ENCODE peak calls at places on chromosomes 3 and 15, in ten cellular contexts. Q is iPS DF 6.9; Z is fibroblast of lung; T is ovary; Y is MM.1S; B is CD8-positive, alpha-beta T cell; H is breast epithelium; F is heart right ventricle; I is sigmoid colon; M is CD8-positive, alpha-beta memory T cell. D is an unnamed sample.
A peak's percentile ranks its signal among the peaks of the same experiment; 100 is the strongest.

GRCh38 chr3:143464850-143465249 is 345.3 kb downstream of the CHST2 start:
- DNase-seq in Q (no peak), Z (peak; percentile 20), T (no peak), Y (no peak), B (no peak), H (no peak), F (no peak), I (no peak), M (no peak), D (no peak)

GRCh38 chr15:57548835-57549234 is 42.9 kb upstream of the MYZAP start:
- DNase-seq in Q (no peak), Z (no peak), T (no peak), Y (no peak), B (no peak), H (no peak), F (no peak), I (no peak), M (no peak), D (no peak)

GRCh38 chr3:19046440-19046839 is 101.9 kb upstream of the KCNH8 start:
- DNase-seq in Q (no peak), Z (no peak), T (no peak), Y (peak; percentile 21), B (no peak), H (no peak), F (no peak), I (no peak), M (no peak), D (no peak)

GRCh38 chr3:151452346-151452745 is 8.5 kb downstream of the IGSF10 start:
- DNase-seq in Q (no peak), Z (no peak), T (no peak), Y (no peak), B (no peak), H (no peak), F (no peak), I (no peak), M (no peak), D (no peak)

GRCh38 chr3:169822540-169822939 is 9.8 kb upstream of the LRRC34 start:
- DNase-seq in Q (no peak), Z (no peak), T (no peak), Y (no peak), B (no peak), H (no peak), F (no peak), I (no peak), M (no peak), D (no peak)

GRCh38 chr3:60010778-60011177 is 961.0 kb upstream of the CFAP20DC start:
- DNase-seq in Q (no peak), Z (no peak), T (no peak), Y (peak; percentile 89), B (peak; percentile 48), H (no peak), F (no peak), I (no peak), M (peak; percentile 82), D (no peak)

GRCh38 chr3:68007621-68008226 is 353.3 kb upstream of the SUCLG2 start:
- DNase-seq in Q (no peak), Z (no peak), T (no peak), Y (no peak), B (peak; percentile 12), H (no peak), F (no peak), I (no peak), M (peak; percentile 21), D (no peak)

GRCh38 chr3:115068799-115069198 is 78.3 kb downstream of the ZBTB20 start:
- DNase-seq in Q (no peak), Z (no peak), T (no peak), Y (no peak), B (no peak), H (no peak), F (no peak), I (no peak), M (no peak), D (no peak)

GRCh38 chr3:37955918-37956317 is 34.7 kb upstream of the VILL start:
- DNase-seq in Q (no peak), Z (no peak), T (no peak), Y (no peak), B (no peak), H (no peak), F (no peak), I (no peak), M (no peak), D (no peak)

GRCh38 chr15:88509321-88509720 is 37.2 kb downstream of the DET1 start:
- DNase-seq in Q (no peak), Z (no peak), T (no peak), Y (peak; percentile 73), B (no peak), H (no peak), F (no peak), I (no peak), M (no peak), D (no peak)

GRCh38 chr15:60733196-60733595 is 254.3 kb upstream of the ICE2 start:
- DNase-seq in Q (no peak), Z (no peak), T (no peak), Y (no peak), B (no peak), H (no peak), F (no peak), I (no peak), M (no peak), D (no peak)

GRCh38 chr3:98985406-98985805 is 83.9 kb upstream of the DCBLD2 start:
- DNase-seq in Q (no peak), Z (peak; percentile 61), T (no peak), Y (no peak), B (no peak), H (no peak), F (no peak), I (no peak), M (no peak), D (no peak)

GRCh38 chr3:125280966-125281365 is 68.4 kb upstream of the SLC12A8 start:
- DNase-seq in Q (no peak), Z (peak; percentile 56), T (no peak), Y (no peak), B (no peak), H (no peak), F (no peak), I (no peak), M (no peak), D (no peak)

GRCh38 chr15:92809880-92810361 is 90.2 kb upstream of the CHD2 start:
- DNase-seq in Q (no peak), Z (peak; percentile 61), T (peak; percentile 47), Y (peak; percentile 74), B (no peak), H (no peak), F (no peak), I (peak; percentile 80), M (peak; percentile 26), D (no peak)

GRCh38 chr15:25901841-25902610 is 38.9 kb upstream of the ATP10A start:
- DNase-seq in Q (no peak), Z (no peak), T (no peak), Y (no peak), B (no peak), H (no peak), F (no peak), I (no peak), M (no peak), D (no peak)

GRCh38 chr3:151955356-151955755 is 81.9 kb downstream of the SUCNR1 start:
- DNase-seq in Q (no peak), Z (no peak), T (no peak), Y (no peak), B (no peak), H (no peak), F (no peak), I (no peak), M (no peak), D (no peak)

GRCh38 chr3:109977903-109978302 is 640.6 kb upstream of the DPPA4 start:
- DNase-seq in Q (no peak), Z (no peak), T (no peak), Y (no peak), B (no peak), H (no peak), F (no peak), I (no peak), M (no peak), D (no peak)

GRCh38 chr3:45098315-45098714 is 47.9 kb downstream of the CDCP1 start:
- DNase-seq in Q (no peak), Z (peak; percentile 47), T (no peak), Y (no peak), B (no peak), H (no peak), F (no peak), I (no peak), M (no peak), D (no peak)

GRCh38 chr3:81579744-81580143 is 181.7 kb downstream of the GBE1 start:
- DNase-seq in Q (no peak), Z (no peak), T (no peak), Y (no peak), B (no peak), H (no peak), F (no peak), I (no peak), M (no peak), D (no peak)
- H3K4me3 ChIP-seq in Q (no peak overlapping the region), Z (no peak overlapping the region), T (no peak overlapping the region), Y (no peak overlapping the region), B (no peak overlapping the region), H (no peak overlapping the region), F (no peak overlapping the region), I (no peak overlapping the region), M (no peak overlapping the region), D (no peak overlapping the region)

GRCh38 chr3:183267140-183267539 is 14.1 kb downstream of the B3GNT5 start:
- DNase-seq in Q (no peak), Z (no peak), T (no peak), Y (no peak), B (no peak), H (no peak), F (no peak), I (no peak), M (no peak), D (no peak)
- H3K4me1 ChIP-seq in Q (peaks cover 10% of the 10 kb centered on the region), Z (no peaks in the 10 kb centered on the region), T (peaks cover 4% of the 10 kb centered on the region), Y (no peaks in the 10 kb centered on the region), B (no peaks in the 10 kb centered on the region), H (no peaks in the 10 kb centered on the region), F (peaks cover 22% of the 10 kb centered on the region), I (no peaks in the 10 kb centered on the region), M (no peaks in the 10 kb centered on the region), D (peaks cover 45% of the 10 kb centered on the region)

DNA sequence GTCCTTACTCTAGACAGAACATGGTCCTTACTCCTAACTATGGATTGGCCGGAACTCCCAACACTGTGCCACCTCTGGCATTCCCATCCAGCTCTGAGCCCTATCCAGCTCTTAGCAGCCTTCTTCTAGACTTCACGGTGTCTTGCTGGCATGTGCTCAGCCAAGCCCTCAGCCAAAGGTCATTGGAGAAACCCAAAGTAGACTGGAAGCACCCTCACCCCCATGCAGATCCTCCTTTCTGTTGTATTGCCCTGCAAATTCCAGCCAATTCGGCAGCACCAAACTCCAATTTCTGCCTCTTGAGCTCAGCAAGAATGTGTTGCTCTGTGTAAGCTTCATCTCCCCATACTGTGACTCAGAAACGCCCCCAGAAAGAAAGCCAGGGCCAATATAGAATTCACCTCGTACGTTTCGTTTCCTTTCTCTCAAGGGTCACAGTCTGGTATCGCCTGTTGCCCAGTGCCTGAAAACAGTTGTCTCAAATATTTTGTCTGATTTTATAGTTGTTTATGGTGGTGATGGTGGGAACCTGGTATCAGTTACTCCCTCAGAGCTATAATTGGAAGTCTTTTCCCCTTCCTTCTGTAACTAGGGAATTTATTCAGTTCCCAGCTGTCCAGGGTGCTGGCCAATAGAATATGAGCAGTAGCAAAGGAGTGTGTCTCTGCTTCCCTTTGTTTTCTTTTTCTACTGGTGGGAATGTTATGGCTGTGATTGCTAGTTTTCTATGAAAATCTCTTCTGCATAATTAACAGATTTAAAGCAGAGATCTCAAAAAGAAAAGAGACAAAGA is 28.4 kb upstream of the EPHB3 start:
- DNase-seq in Q (no peak), Z (no peak), T (no peak), Y (no peak), B (no peak), H (no peak), F (no peak), I (peak; percentile 5), M (no peak), D (no peak)
- H3K27me3 ChIP-seq in Q (no peaks in the 10 kb centered on the region), Z (peaks cover 14% of the 10 kb centered on the region), T (no peaks in the 10 kb centered on the region), Y (peaks cover 57% of the 10 kb centered on the region), B (no peaks in the 10 kb centered on the region), H (no peaks in the 10 kb centered on the region), F (peaks cover 37% of the 10 kb centered on the region), I (no peaks in the 10 kb centered on the region), M (no peaks in the 10 kb centered on the region), D (no peaks in the 10 kb centered on the region)

GRCh38 chr3:3802021-3802420 is 2.8 kb downstream of the LRRN1 start:
- DNase-seq in Q (no peak), Z (no peak), T (no peak), Y (no peak), B (no peak), H (no peak), F (no peak), I (no peak), M (no peak), D (no peak)
- H3K4me3 ChIP-seq in Q (peak overlapping the region; percentile 65), Z (no peak overlapping the region), T (no peak overlapping the region), Y (no peak overlapping the region), B (no peak overlapping the region), H (peak overlapping the region; percentile 78), F (no peak overlapping the region), I (no peak overlapping the region), M (no peak overlapping the region), D (no peak overlapping the region)

D was measured in vagina.